ENCODE peak calls at places on chromosome 16, in seven cellular contexts. O is cardiac fibroblast, M is tibial nerve, U is DND-41, S is epithelial cell of esophagus, H is endodermal cell, F is colonic mucosa. A is an unnamed sample.

GRCh38 chr16:4351880-4352279 is 759 bp upstream of the PAM16 start:
- DNase-seq in O (peak), M (no peak), U (no peak), S (peak), H (no peak), F (no peak), A (no peak)

GRCh38 chr16:75014318-75014717 is 15.5 kb downstream of the ZNRF1 start:
- DNase-seq in O (no peak), M (no peak), U (no peak), S (no peak), H (no peak), F (no peak), A (no peak)

GRCh38 chr16:24328835-24329418 is 72.8 kb downstream of the CACNG3 start:
- DNase-seq in O (no peak), M (no peak), U (no peak), S (no peak), H (no peak), F (no peak), A (no peak)

GRCh38 chr16:14364386-14365199 is 265.5 kb downstream of the PARN start:
- DNase-seq in O (peak), M (no peak), U (no peak), S (peak), H (no peak), F (no peak), A (no peak)

GRCh38 chr16:11499295-11500089 is 87.2 kb downstream of the LITAF start:
- DNase-seq in O (no peak), M (no peak), U (no peak), S (peak), H (peak), F (no peak), A (no peak)

GRCh38 chr16:8660841-8661301 is 13.5 kb upstream of the ABAT start:
- DNase-seq in O (peak), M (peak), U (peak), S (peak), H (peak), F (peak), A (peak)

GRCh38 chr16:48117217-48118105 is 38.3 kb downstream of the ABCC12 start:
- DNase-seq in O (peak), M (peak), U (peak), S (peak), H (peak), F (peak), A (peak)

GRCh38 chr16:86298166-86299131 is 211.9 kb upstream of the FOXF1 start:
- DNase-seq in O (peak), M (no peak), U (no peak), S (no peak), H (no peak), F (no peak), A (no peak)

GRCh38 chr16:68345958-68346635 is 35.3 kb downstream of the PRMT7 start:
- DNase-seq in O (no peak), M (no peak), U (no peak), S (no peak), H (no peak), F (no peak), A (no peak)

GRCh38 chr16:55668337-55669281 is 12.8 kb downstream of the SLC6A2 start:
- DNase-seq in O (peak), M (no peak), U (no peak), S (peak), H (peak), F (no peak), A (no peak)

GRCh38 chr16:20765732-20766131 is 1.9 kb downstream of the ACSM3 start:
- DNase-seq in O (no peak), M (no peak), U (no peak), S (no peak), H (no peak), F (no peak), A (no peak)

GRCh38 chr16:17166095-17166494 is 304.7 kb downstream of the XYLT1 start:
- DNase-seq in O (peak), M (no peak), U (peak), S (no peak), H (no peak), F (no peak), A (no peak)

GRCh38 chr16:12995721-12996372 is 94.4 kb downstream of the SHISA9 start:
- DNase-seq in O (no peak), M (no peak), U (no peak), S (no peak), H (no peak), F (no peak), A (no peak)

GRCh38 chr16:57532251-57532625 is 4.1 kb downstream of the CCDC102A start:
- DNase-seq in O (no peak), M (no peak), U (no peak), S (no peak), H (no peak), F (no peak), A (no peak)

GRCh38 chr16:46568472-46569230 is 52.5 kb downstream of the SHCBP1 start:
- DNase-seq in O (no peak), M (no peak), U (no peak), S (no peak), H (no peak), F (no peak), A (no peak)

GRCh38 chr16:11949527-11949926 is 7.7 kb upstream of the NPIPB2 start:
- DNase-seq in O (peak), M (peak), U (peak), S (peak), H (peak), F (no peak), A (peak)

GRCh38 chr16:49684731-49685130 is 171.2 kb downstream of the ZNF423 start:
- DNase-seq in O (no peak), M (no peak), U (no peak), S (no peak), H (no peak), F (no peak), A (no peak)

GRCh38 chr16:56911771-56912541 is 20.0 kb upstream of the HERPUD1 start:
- DNase-seq in O (peak), M (peak), U (no peak), S (no peak), H (no peak), F (peak), A (no peak)

DNA sequence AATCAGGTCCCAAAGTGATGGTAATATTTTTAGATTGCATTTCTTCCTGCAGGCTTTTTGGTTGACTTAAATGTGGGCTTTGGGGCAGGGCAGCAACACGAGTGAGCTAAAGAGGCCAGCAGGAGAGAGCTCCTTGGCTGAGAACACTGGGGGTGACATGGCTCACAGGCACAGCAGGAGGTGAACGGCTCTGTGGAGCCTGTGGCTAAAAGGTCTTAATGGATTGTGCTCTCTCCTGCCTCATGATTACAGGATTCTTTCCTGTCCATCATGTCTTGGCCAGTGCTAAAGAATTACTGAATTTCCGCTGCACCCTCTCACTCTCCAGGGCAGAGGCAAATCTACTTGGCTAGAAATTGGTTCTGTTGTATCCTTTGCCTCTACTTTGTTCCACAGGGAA is 366.6 kb downstream of the HS3ST4 start:
- DNase-seq in O (no peak), M (no peak), U (no peak), S (no peak), H (peak), F (no peak), A (no peak)
- TF ChIP-seq CTCF in O (no peak), M (no peak), U (no peak), S (no peak), H (no peak), F (no peak), A (no peak)

DNA sequence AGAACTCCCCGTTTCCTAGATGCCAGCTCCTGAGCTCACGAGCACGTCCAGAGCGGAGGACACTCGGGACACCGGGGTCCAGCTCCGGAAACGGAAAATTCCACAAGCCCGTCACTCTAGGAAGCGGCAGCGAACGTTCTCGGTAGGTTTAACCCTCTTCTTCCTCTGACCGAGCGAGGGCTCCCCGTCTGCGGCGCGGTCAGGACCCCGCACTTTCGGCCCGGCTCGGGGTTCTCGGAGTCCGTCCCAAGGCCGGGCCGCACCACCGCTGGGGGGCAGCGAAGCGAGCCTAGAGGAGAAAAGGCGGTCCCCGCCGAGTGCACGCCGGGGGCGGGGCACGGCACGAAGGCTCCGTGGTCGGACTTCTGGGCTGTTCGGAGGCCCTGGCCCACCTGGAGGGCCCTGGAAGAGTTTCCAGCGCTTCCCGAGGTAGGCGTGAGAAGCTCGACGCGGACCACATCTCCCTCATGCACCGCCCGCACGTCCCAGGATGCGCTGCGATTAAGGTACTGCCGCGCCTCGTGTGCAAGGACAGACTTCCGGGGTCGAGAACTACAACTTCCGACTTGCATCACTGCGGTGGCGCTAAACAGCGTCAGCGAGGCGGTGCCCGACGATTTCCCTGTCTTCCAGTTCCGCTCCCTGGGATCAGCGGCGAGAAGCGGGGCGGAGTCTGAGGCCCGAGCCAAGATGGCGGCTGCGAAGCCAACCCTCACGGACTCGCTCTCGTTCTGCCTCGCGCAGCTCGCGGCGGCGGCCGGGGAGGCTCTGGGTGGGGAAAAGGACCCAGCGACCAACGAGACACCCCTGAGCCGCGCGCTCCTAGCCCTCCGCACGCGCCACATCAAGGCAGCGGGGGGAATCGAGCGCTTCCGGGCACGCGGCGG is at the start of gene ARMC5:
- DNase-seq in O (peak), M (peak), U (peak), S (peak), H (peak), F (peak), A (peak)
- TF ChIP-seq CTCF in O (peak), M (peak), U (peak), S (peak), H (peak), F (peak), A (peak)

DNA sequence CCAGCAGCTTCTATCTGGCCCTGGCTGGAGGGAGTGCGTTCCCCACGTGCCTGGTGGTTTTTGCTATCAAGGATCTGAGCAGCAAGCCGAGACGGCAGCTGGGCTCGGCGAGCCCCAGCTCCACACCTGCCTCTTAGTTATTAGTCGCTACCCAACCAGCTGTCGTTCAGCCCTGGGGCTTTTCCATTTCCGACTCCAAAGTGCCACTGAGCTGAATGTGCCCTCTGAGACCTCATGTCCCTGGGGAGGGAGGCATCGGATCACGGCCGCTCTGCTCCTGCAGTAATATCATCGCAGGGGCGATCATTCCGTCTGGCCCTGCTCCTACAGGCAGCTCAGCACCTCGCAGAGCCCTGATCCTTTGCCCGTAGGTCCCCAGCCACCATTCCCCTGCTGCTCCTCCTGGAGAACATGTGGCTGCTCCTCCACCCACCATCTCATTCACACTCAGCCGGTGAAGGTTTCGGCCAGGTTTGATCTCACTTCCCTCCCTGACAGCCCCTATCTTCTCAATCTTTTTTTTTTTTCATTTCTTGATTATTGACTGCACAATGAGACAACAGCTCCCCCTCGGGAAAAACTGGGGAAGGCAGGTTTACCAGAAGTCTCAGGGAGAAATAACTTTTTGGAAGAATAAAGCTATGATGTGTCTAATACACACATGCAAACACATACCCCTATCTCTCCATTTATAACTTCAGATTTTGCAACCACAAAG is 86.7 kb downstream of the ZFHX3 start:
- DNase-seq in O (peak), M (no peak), U (no peak), S (no peak), H (no peak), F (no peak), A (peak)
- TF ChIP-seq CTCF in O (peak), M (no peak), U (peak), S (peak), H (peak), F (no peak), A (peak)

GRCh38 chr16:10122546-10122945 is 59.7 kb downstream of the GRIN2A start:
- DNase-seq in O (peak), M (no peak), U (peak), S (no peak), H (peak), F (no peak), A (no peak)
- TF ChIP-seq CTCF in O (peak), M (no peak), U (peak), S (no peak), H (peak), F (no peak), A (peak)

GRCh38 chr16:88374736-88375135 is 8.0 kb upstream of the ZNF469 start:
- DNase-seq in O (no peak), M (no peak), U (no peak), S (no peak), H (no peak), F (no peak), A (no peak)

GRCh38 chr16:88373211-88373610 is 9.5 kb upstream of the ZNF469 start:
- DNase-seq in O (no peak), M (no peak), U (no peak), S (no peak), H (no peak), F (no peak), A (no peak)

GRCh38 chr16:88370365-88370764 is 12.4 kb upstream of the ZNF469 start:
- DNase-seq in O (no peak), M (no peak), U (no peak), S (no peak), H (no peak), F (no peak), A (no peak)

GRCh38 chr16:88373927-88374492 is 8.7 kb upstream of the ZNF469 start:
- DNase-seq in O (no peak), M (no peak), U (no peak), S (no peak), H (no peak), F (no peak), A (no peak)

DNA sequence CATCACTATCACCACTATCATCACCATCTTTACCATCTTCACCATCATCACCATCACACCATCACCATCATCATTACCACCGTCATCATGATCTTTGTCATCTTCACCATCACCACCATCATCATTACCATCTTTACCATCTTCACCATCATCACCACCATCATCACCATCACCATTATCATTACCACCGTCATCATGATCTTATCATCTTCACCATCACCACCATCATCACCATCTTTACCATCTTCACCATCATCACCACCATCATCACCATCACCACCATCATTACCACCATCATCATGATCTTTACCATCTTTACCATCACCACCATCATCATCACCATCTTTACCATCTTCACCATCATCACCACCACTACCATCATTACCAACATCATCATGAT is 10.2 kb upstream of the ZNF469 start:
- DNase-seq in O (no peak), M (no peak), U (no peak), S (no peak), H (no peak), F (no peak), A (no peak)
- TF ChIP-seq CTCF in O (no peak), M (no peak), U (no peak), S (no peak), H (no peak), F (no peak), A (no peak)

GRCh38 chr16:50842013-50842505 is 100.2 kb downstream of the CYLD start:
- DNase-seq in O (no peak), M (no peak), U (no peak), S (no peak), H (peak), F (no peak), A (no peak)

GRCh38 chr16:50839356-50839755 is 97.5 kb downstream of the CYLD start:
- DNase-seq in O (no peak), M (no peak), U (no peak), S (no peak), H (no peak), F (no peak), A (no peak)

GRCh38 chr16:50841081-50841886 is 99.4 kb downstream of the CYLD start:
- DNase-seq in O (no peak), M (no peak), U (no peak), S (peak), H (peak), F (no peak), A (no peak)

GRCh38 chr16:50838885-50839284 is 97.0 kb downstream of the CYLD start:
- DNase-seq in O (no peak), M (no peak), U (no peak), S (no peak), H (no peak), F (no peak), A (no peak)

DNA sequence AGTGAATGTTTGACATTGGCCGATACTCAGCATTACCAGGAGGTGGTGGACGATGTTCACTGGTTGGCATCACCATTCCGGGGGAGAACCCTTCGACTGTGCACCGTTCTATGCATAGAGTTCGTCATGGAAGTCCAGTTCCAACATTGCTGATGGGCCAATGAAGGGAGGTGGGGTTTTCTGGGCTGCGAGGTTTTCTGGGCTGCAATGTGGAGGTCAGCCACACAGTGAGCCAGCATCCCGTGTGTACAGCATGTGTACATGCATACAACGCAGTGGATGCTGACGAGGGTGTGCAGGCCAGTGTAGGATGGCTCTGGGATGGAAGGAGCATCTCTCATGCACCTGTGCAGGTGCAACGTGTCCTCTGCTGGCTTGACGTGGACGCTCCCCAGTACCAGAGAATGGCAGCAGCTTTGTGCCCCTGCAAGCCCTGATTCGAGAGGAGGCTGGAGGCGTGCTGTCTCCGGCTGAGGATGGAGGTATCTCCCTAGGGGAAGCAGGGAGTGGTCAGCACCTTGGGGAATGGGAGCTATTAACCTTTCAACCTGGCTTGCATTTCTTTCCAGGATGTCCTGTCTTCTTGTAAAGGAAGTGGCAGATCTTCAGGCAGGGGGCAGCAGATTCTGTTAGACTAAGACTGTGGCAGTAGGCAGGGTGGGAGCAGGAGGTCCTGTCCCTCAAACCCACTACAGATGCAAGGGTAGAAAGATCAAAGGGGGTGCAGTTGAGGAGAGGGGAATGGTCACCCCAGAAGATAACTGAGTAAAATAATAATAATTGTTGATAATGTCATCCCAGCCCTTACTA is 98.2 kb downstream of the CYLD start:
- DNase-seq in O (no peak), M (no peak), U (no peak), S (no peak), H (peak), F (no peak), A (no peak)
- TF ChIP-seq CTCF in O (no peak), M (no peak), U (peak), S (no peak), H (peak), F (no peak), A (no peak)

GRCh38 chr16:66750279-66751134 is 902 bp downstream of the DYNC1LI2 start:
- DNase-seq in O (peak), M (no peak), U (no peak), S (no peak), H (no peak), F (peak), A (no peak)

GRCh38 chr16:66752958-66753357 is 1.5 kb upstream of the DYNC1LI2 start:
- DNase-seq in O (no peak), M (no peak), U (no peak), S (no peak), H (no peak), F (no peak), A (no peak)

GRCh38 chr16:66752379-66752778 is 970 bp upstream of the DYNC1LI2 start:
- DNase-seq in O (no peak), M (no peak), U (no peak), S (no peak), H (no peak), F (no peak), A (no peak)

GRCh38 chr16:66751135-66751991 is at the start of gene DYNC1LI2:
- DNase-seq in O (peak), M (peak), U (peak), S (peak), H (peak), F (peak), A (peak)

DNA sequence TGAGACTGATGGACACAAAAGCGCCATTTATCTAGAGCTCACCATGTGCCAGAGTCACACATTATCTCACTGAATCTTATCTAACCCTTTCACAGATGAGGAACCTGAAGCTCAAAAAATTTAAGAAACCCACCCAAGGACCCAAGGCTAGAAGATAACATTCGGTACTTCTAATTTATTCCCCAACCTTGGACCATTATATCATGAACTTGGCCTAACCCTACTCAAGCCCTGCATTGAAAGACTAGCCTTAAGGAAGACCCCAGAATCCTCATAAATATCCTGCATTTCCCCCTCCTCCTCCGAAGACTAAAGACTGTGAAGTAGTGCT is 548 bp upstream of the DYNC1LI2 start:
- DNase-seq in O (no peak), M (no peak), U (no peak), S (no peak), H (no peak), F (no peak), A (no peak)
- TF ChIP-seq CTCF in O (no peak), M (no peak), U (no peak), S (no peak), H (no peak), F (peak), A (no peak)